ENCODE peak calls at places on chromosome 1, in four cellular contexts. One of them, this sample, is unnamed.

GRCh38 chr1:97270508-97271307 is 549.1 kb downstream of the PTBP2 start:
- DNase-seq in GM23338: no peak
- DNase-seq in hepatocyte: peak
- DNase-seq in neural progenitor cell: no peak
- DNase-seq in this sample: no peak

GRCh38 chr1:28917757-28918118 is 3.4 kb downstream of the EPB41 start:
- DNase-seq in GM23338: no peak
- DNase-seq in hepatocyte: no peak
- DNase-seq in neural progenitor cell: no peak
- DNase-seq in this sample: no peak

GRCh38 chr1:238257018-238257417 is 366.3 kb upstream of the ZP4 start:
- DNase-seq in GM23338: no peak
- DNase-seq in hepatocyte: no peak
- DNase-seq in neural progenitor cell: no peak
- DNase-seq in this sample: no peak

GRCh38 chr1:14949836-14950674 is 203.5 kb upstream of the TMEM51 start:
- DNase-seq in GM23338: no peak
- DNase-seq in hepatocyte: no peak
- DNase-seq in neural progenitor cell: peak
- DNase-seq in this sample: no peak

GRCh38 chr1:168991667-168992475 is 114.6 kb upstream of the ATP1B1 start:
- DNase-seq in GM23338: no peak
- DNase-seq in hepatocyte: no peak
- DNase-seq in neural progenitor cell: no peak
- DNase-seq in this sample: no peak

GRCh38 chr1:906532-907420 is 16.9 kb upstream of the SAMD11 start:
- DNase-seq in GM23338: no peak
- DNase-seq in hepatocyte: peak
- DNase-seq in neural progenitor cell: peak
- DNase-seq in this sample: no peak

GRCh38 chr1:211521102-211521815 is 29.3 kb upstream of the RD3 start:
- DNase-seq in GM23338: no peak
- DNase-seq in hepatocyte: no peak
- DNase-seq in neural progenitor cell: no peak
- DNase-seq in this sample: no peak

GRCh38 chr1:71706030-71706671 is 576.2 kb downstream of the NEGR1 start:
- DNase-seq in GM23338: no peak
- DNase-seq in hepatocyte: peak
- DNase-seq in neural progenitor cell: peak
- DNase-seq in this sample: peak

GRCh38 chr1:1920057-1920607 is 1.1 kb upstream of the TMEM52 start:
- DNase-seq in GM23338: no peak
- DNase-seq in hepatocyte: peak
- DNase-seq in neural progenitor cell: no peak
- DNase-seq in this sample: no peak

GRCh38 chr1:97780884-97781283 is 139.9 kb downstream of the DPYD start:
- DNase-seq in GM23338: no peak
- DNase-seq in hepatocyte: no peak
- DNase-seq in neural progenitor cell: no peak
- DNase-seq in this sample: no peak

GRCh38 chr1:79133703-79134258 is 127.3 kb upstream of the ADGRL4 start:
- DNase-seq in GM23338: no peak
- DNase-seq in hepatocyte: no peak
- DNase-seq in neural progenitor cell: no peak
- DNase-seq in this sample: no peak
- TF ChIP-seq EZH2phosphoT487 in GM23338: no peak
- TF ChIP-seq EZH2phosphoT487 in hepatocyte: no peak
- TF ChIP-seq EZH2phosphoT487 in neural progenitor cell: no peak
- TF ChIP-seq EZH2phosphoT487 in this sample: no peak

DNA sequence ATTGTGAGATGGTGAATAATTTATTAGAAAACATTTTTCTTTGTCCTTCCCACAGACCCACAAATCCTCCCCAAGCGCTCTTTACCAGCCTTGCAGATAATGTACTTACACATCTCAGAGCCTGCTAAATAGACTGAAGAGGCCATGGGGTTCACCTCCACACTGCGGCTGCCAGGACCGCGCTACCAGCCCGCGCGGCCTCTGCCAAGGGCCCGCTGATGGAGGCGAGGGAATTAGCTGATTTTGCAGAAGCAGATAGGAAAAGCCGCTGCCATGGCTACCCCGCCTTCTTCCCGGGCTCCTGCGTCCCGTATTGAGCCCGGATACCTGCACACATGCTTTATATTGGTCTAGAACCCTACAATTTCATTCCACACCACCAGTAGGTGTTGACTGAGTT is 248.0 kb upstream of the FOXD3 start:
- DNase-seq in GM23338: peak
- DNase-seq in hepatocyte: no peak
- DNase-seq in neural progenitor cell: no peak
- DNase-seq in this sample: no peak
- H3K4me2 ChIP-seq in GM23338: peak
- H3K4me2 ChIP-seq in hepatocyte: peak
- H3K4me2 ChIP-seq in neural progenitor cell: peak
- H3K4me2 ChIP-seq in this sample: no peak

GRCh38 chr1:110672001-110672752 is 2.6 kb downstream of the KCNA3 start:
- DNase-seq in GM23338: peak
- DNase-seq in hepatocyte: no peak
- DNase-seq in neural progenitor cell: peak
- DNase-seq in this sample: peak
- TF ChIP-seq EZH2phosphoT487 in GM23338: no peak
- TF ChIP-seq EZH2phosphoT487 in hepatocyte: no peak
- TF ChIP-seq EZH2phosphoT487 in neural progenitor cell: no peak
- TF ChIP-seq EZH2phosphoT487 in this sample: no peak

GRCh38 chr1:33329600-33330305 is 8.9 kb upstream of the A3GALT2 start:
- DNase-seq in GM23338: no peak
- DNase-seq in hepatocyte: no peak
- DNase-seq in neural progenitor cell: no peak
- DNase-seq in this sample: no peak
- H3K4me2 ChIP-seq in GM23338: no peak
- H3K4me2 ChIP-seq in hepatocyte: no peak
- H3K4me2 ChIP-seq in neural progenitor cell: no peak
- H3K4me2 ChIP-seq in this sample: no peak

GRCh38 chr1:18079941-18080340 is 27.7 kb upstream of the IGSF21 start:
- DNase-seq in GM23338: no peak
- DNase-seq in hepatocyte: no peak
- DNase-seq in neural progenitor cell: peak
- DNase-seq in this sample: no peak

GRCh38 chr1:18072066-18072465 is 35.5 kb upstream of the IGSF21 start:
- DNase-seq in GM23338: no peak
- DNase-seq in hepatocyte: no peak
- DNase-seq in neural progenitor cell: no peak
- DNase-seq in this sample: no peak

GRCh38 chr1:18073066-18073642 is 34.4 kb upstream of the IGSF21 start:
- DNase-seq in GM23338: no peak
- DNase-seq in hepatocyte: no peak
- DNase-seq in neural progenitor cell: no peak
- DNase-seq in this sample: no peak

DNA sequence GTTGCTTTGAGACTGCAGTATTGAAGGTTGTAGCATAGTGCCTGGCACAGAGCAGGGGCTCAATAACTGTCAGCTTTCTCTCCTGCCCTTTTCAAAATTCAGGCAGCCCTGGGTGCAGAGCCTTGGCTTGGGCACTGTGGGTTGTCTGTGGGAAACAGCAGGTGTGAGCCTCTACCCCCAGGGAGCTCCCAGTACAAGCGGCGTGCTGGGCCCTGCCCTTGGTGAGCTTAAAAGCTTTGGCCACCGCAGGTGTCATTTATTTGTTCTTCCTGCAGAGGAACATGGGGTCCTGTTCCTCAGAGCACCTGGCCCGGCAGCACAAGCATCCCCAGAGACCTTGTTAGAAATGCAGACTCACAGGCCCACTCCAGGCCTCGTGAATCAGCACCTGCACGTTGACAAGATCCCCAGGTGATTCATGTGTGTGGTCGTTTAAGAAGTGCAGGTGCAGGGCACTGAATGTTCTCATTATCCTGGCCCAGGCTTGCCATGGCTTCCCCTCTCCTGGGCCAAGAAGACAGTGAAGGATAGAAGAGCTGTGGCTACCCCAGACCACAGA is 29.9 kb upstream of the IGSF21 start:
- DNase-seq in GM23338: no peak
- DNase-seq in hepatocyte: no peak
- DNase-seq in neural progenitor cell: no peak
- DNase-seq in this sample: no peak
- TF ChIP-seq EZH2phosphoT487 in GM23338: no peak
- TF ChIP-seq EZH2phosphoT487 in hepatocyte: no peak
- TF ChIP-seq EZH2phosphoT487 in neural progenitor cell: no peak
- TF ChIP-seq EZH2phosphoT487 in this sample: no peak